ENCODE peak calls at places on chromosomes 7 and 10, in five cellular contexts. T, H, B, F and Z are unnamed samples.

GRCh38 chr10:102241037-102241443 is 272 bp downstream of the PITX3 start:
- DNase-seq in T (no peak), H (no peak), B (no peak), F (no peak), Z (peak)

GRCh38 chr7:30726296-30727006 is 25.5 kb upstream of the INMT start:
- DNase-seq in T (no peak), H (no peak), B (no peak), F (no peak), Z (no peak)

GRCh38 chr10:113492181-113492580 is 60.7 kb upstream of the HABP2 start:
- DNase-seq in T (no peak), H (no peak), B (no peak), F (no peak), Z (no peak)

GRCh38 chr7:47461161-47461560 is 120.8 kb downstream of the TNS3 start:
- DNase-seq in T (no peak), H (no peak), B (no peak), F (no peak), Z (no peak)

GRCh38 chr7:130723784-130724183 is 10.2 kb downstream of the KLF14 start:
- DNase-seq in T (no peak), H (no peak), B (no peak), F (no peak), Z (no peak)

GRCh38 chr10:126062132-126063032 is 166.0 kb downstream of the FANK1 start:
- DNase-seq in T (peak), H (no peak), B (peak), F (peak), Z (no peak)

GRCh38 chr7:73905360-73905759 is 44.4 kb downstream of the TMEM270 start:
- DNase-seq in T (no peak), H (no peak), B (no peak), F (no peak), Z (no peak)

GRCh38 chr7:99605527-99605926 is 7.5 kb downstream of the TMEM225B start:
- DNase-seq in T (no peak), H (no peak), B (no peak), F (no peak), Z (no peak)

GRCh38 chr10:90450797-90451196 is 407.0 kb downstream of the HTR7 start:
- DNase-seq in T (no peak), H (no peak), B (no peak), F (no peak), Z (no peak)

DNA sequence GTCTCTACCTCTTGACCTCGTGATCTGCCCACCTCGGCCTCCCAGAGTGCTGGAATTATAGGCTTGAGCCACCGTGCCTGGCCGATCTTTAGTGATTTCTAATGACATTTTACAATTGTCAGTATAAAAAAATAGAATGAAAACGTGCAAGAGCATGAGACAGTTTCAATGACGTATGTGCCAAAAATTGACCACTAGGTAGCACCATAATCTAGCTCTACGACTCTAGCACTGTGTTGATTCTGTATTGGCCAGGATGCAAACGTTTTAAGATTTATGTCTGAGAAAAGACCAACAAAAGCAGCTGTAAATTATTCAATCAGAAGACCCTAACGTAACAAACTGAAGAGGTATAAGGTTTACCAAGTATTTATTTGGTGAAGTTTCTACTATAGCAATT is 25.4 kb upstream of the EXOC6 start:
- DNase-seq in T (peak), H (no peak), B (no peak), F (peak), Z (no peak)
- TF ChIP-seq CTCF in T (no peak), H (peak), B (no peak), F (peak), Z (no peak)

DNA sequence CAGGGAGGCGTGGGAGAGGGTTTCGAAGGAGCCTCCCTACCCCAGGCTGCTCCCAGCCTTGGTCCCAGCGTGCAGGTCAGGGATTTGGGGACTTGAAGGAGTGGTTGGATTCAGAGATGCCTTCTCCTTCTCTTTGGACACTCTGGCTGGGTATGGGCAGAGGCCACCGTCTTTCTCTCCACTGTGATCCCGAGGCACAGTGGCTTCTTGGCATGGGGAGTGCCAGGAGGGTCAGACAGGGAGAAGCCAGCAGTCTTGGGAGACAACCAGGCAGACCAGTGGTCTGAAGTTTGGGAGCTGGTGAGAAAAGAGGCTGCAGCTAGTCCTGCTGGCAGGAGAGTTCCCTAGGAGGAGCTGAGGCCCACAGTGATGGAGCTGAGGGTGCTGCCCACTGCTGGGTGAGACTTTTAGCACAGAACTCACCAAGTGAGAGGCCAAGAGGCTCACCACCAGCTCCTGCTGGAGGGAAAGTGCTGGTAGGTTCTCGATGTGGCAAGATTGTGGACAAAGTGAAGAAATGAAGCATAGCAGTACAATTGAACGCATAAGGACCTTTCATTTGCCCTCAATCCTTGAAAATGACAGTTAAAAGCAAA is 35.2 kb upstream of the WDFY4 start:
- DNase-seq in T (no peak), H (no peak), B (no peak), F (no peak), Z (no peak)
- TF ChIP-seq CTCF in T (no peak), H (no peak), B (no peak), F (no peak), Z (no peak)

GRCh38 chr7:154385214-154385613 is 333.0 kb downstream of the DPP6 start:
- DNase-seq in T (no peak), H (no peak), B (no peak), F (no peak), Z (no peak)

GRCh38 chr7:154388412-154388811 is 336.2 kb downstream of the DPP6 start:
- DNase-seq in T (no peak), H (no peak), B (no peak), F (no peak), Z (no peak)

GRCh38 chr7:154387252-154387651 is 335.1 kb downstream of the DPP6 start:
- DNase-seq in T (no peak), H (no peak), B (no peak), F (no peak), Z (no peak)

GRCh38 chr7:154380771-154381170 is 328.6 kb downstream of the DPP6 start:
- DNase-seq in T (no peak), H (no peak), B (no peak), F (no peak), Z (no peak)

DNA sequence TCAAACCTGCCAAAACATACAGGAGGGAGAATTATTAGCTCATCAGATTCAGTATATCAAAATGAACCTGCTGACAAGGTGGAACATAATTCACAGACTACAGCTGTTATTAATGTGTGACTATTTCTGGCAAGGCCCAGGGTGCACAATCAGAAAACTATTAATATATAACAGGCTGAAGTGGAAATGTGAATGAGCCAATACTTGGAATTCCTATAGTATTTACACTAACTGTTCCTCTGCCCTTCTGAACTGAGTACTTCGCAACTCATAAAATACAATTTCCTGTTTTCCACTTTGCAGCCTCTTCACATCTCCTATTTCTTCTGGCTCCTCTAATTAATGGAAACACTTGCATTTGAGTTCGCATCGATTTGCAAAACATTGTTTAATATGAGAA is 330.8 kb downstream of the DPP6 start:
- DNase-seq in T (no peak), H (no peak), B (no peak), F (no peak), Z (no peak)
- TF ChIP-seq CTCF in T (no peak), H (no peak), B (no peak), F (no peak), Z (no peak)

GRCh38 chr7:76381814-76382213 is 23.0 kb upstream of the YWHAG start:
- DNase-seq in T (no peak), H (no peak), B (no peak), F (no peak), Z (no peak)
- TF ChIP-seq CTCF in T (no peak), H (peak), B (no peak), F (peak), Z (no peak)

GRCh38 chr10:80449545-80449944 is 4.6 kb upstream of the TSPAN14 start:
- DNase-seq in T (no peak), H (no peak), B (no peak), F (no peak), Z (no peak)
- TF ChIP-seq CTCF in T (no peak), H (no peak), B (no peak), F (no peak), Z (no peak)

GRCh38 chr10:117476281-117476680 is 66.3 kb upstream of the EMX2 start:
- DNase-seq in T (no peak), H (no peak), B (no peak), F (no peak), Z (no peak)

GRCh38 chr10:117476716-117477115 is 65.8 kb upstream of the EMX2 start:
- DNase-seq in T (no peak), H (no peak), B (no peak), F (no peak), Z (no peak)

GRCh38 chr10:117477241-117477947 is 65.2 kb upstream of the EMX2 start:
- DNase-seq in T (no peak), H (no peak), B (peak), F (no peak), Z (no peak)

GRCh38 chr10:117480097-117480496 is 62.4 kb upstream of the EMX2 start:
- DNase-seq in T (no peak), H (no peak), B (no peak), F (no peak), Z (no peak)

GRCh38 chr10:117477961-117478670 is 64.4 kb upstream of the EMX2 start:
- DNase-seq in T (peak), H (peak), B (no peak), F (peak), Z (no peak)
- TF ChIP-seq CTCF in T (peak), H (peak), B (no peak), F (peak), Z (no peak)